ENCODE peak calls at places on chromosome 18, in four cellular contexts. K, V, Q and T are unnamed samples.
A peak's percentile ranks its signal among the peaks of the same experiment; 100 is the strongest.

GRCh38 chr18:45250479-45250878 is 364.8 kb upstream of the SLC14A2 start:
- DNase-seq in Q (no peak), K (no peak), V (no peak), T (no peak)

GRCh38 chr18:46337206-46337710 is 233.1 kb downstream of the HAUS1 start:
- DNase-seq in K (no peak), V (no peak), Q (no peak), T (no peak)

GRCh38 chr18:55038162-55038561 is 78.9 kb upstream of the CCDC68 start:
- DNase-seq in Q (no peak), K (no peak), V (no peak), T (no peak)

GRCh38 chr18:13598591-13598990 is 127.8 kb downstream of the FAM210A start:
- DNase-seq in V (no peak), Q (no peak), K (no peak), T (no peak)

GRCh38 chr18:73365018-73365417 is 497.2 kb upstream of the NETO1 start:
- DNase-seq in Q (no peak), K (no peak), V (no peak), T (no peak)

GRCh38 chr18:64100136-64100922 is 48.6 kb downstream of the LINC00305 start:
- DNase-seq in K (no peak), Q (no peak), V (no peak), T (no peak)

GRCh38 chr18:52499646-52500045 is 159.6 kb downstream of the DCC start:
- DNase-seq in K (no peak), V (no peak), Q (no peak), T (no peak)

GRCh38 chr18:70135604-70136003 is 69.9 kb downstream of the RTTN start:
- DNase-seq in K (no peak), V (no peak), Q (no peak), T (no peak)

GRCh38 chr18:32847719-32848118 is 74.9 kb upstream of the KLHL14 start:
- DNase-seq in Q (no peak), V (no peak), K (no peak), T (no peak)

GRCh38 chr18:58886864-58887612 is 22.4 kb downstream of the ZNF532 start:
- DNase-seq in Q (no peak), K (no peak), V (no peak), T (no peak)

GRCh38 chr18:5464241-5464640 is 79.6 kb downstream of the EPB41L3 start:
- DNase-seq in V (no peak), Q (no peak), K (no peak), T (no peak)

GRCh38 chr18:6595666-6596065 is 133.8 kb upstream of the ARHGAP28 start:
- DNase-seq in K (no peak), V (no peak), Q (no peak), T (no peak)

GRCh38 chr18:24802439-24802838 is 342.0 kb downstream of the HRH4 start:
- DNase-seq in V (no peak), Q (no peak), K (no peak), T (no peak)

GRCh38 chr18:73841661-73842060 is 306.0 kb downstream of the FBXO15 start:
- DNase-seq in V (no peak), K (no peak), Q (no peak), T (no peak)

GRCh38 chr18:50410894-50411293 is 36.0 kb downstream of the SKA1 start:
- DNase-seq in Q (no peak), V (no peak), K (no peak), T (no peak)

GRCh38 chr18:48018806-48019295 is 88.4 kb upstream of the SMAD2 start:
- DNase-seq in V (no peak), K (no peak), Q (no peak), T (no peak)

GRCh38 chr18:6881034-6881800 is 151.7 kb downstream of the ARHGAP28 start:
- DNase-seq in V (no peak), K (no peak), Q (no peak), T (no peak)

GRCh38 chr18:13641551-13642439 is 84.6 kb downstream of the FAM210A start:
- DNase-seq in V (peak; percentile 53), K (no peak), Q (peak; percentile 79), T (no peak)

GRCh38 chr18:61957801-61958516 is 65.2 kb upstream of the RNF152 start:
- DNase-seq in Q (no peak), V (no peak), K (no peak), T (no peak)

GRCh38 chr18:25126751-25127150 is 225.2 kb downstream of the ZNF521 start:
- DNase-seq in Q (no peak), K (no peak), V (no peak), T (no peak)

GRCh38 chr18:58325521-58325908 is 281.5 kb downstream of the NEDD4L start:
- DNase-seq in K (no peak), Q (no peak), V (no peak), T (no peak)

GRCh38 chr18:7824970-7825369 is 257.9 kb downstream of the PTPRM start:
- DNase-seq in Q (peak; percentile 59), K (no peak), V (peak; percentile 75), T (no peak)

GRCh38 chr18:63949068-63949737 is at the start of gene HMSD:
- DNase-seq in Q (peak; percentile 67), V (peak; percentile 37), K (peak; percentile 74), T (no peak)

GRCh38 chr18:74083071-74083954 is 64.3 kb downstream of the FBXO15 start:
- DNase-seq in K (no peak), Q (no peak), V (no peak), T (no peak)

GRCh38 chr18:45627204-45627526 is 11.9 kb downstream of the SLC14A2 start:
- DNase-seq in K (no peak), V (no peak), Q (no peak), T (no peak)

GRCh38 chr18:34926683-34927082 is 114.5 kb upstream of the MAPRE2 start:
- DNase-seq in Q (no peak), V (no peak), K (no peak), T (no peak)

GRCh38 chr18:34928068-34928753 is 113.0 kb upstream of the MAPRE2 start:
- DNase-seq in Q (no peak), V (no peak), K (no peak), T (no peak)

GRCh38 chr18:34928754-34929335 is 112.4 kb upstream of the MAPRE2 start:
- DNase-seq in K (no peak), V (no peak), Q (no peak), T (no peak)

GRCh38 chr18:34932363-34932762 is 108.8 kb upstream of the MAPRE2 start:
- DNase-seq in Q (no peak), K (no peak), V (no peak), T (no peak)

DNA sequence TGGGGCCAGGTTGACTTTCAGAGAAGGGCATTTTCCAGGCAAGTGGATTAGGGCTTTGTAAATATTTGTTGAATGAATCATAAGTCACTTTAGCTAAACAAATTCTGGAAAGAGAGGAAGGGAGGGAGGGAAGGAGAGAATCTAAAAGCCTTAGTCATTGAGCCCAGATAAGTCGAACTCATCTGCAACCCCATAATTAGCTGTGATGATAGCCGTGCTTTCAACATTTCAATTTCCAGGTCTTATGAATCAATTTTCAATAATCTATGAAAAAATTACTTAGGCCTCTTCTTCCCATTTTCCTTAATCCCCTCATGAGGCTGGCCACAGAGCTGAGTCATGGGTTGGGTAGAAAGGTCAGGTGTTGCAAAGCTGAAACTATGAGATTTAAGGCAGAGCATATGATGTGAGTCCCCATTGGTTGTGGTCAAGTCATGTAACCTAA is 111.9 kb upstream of the MAPRE2 start:
- DNase-seq in V (no peak), K (no peak), Q (no peak), T (no peak)
- H3K4me1 ChIP-seq in V (no peaks in the 10 kb centered on the region), K (no peaks in the 10 kb centered on the region), Q (no peaks in the 10 kb centered on the region), T (no peaks in the 10 kb centered on the region)

DNA sequence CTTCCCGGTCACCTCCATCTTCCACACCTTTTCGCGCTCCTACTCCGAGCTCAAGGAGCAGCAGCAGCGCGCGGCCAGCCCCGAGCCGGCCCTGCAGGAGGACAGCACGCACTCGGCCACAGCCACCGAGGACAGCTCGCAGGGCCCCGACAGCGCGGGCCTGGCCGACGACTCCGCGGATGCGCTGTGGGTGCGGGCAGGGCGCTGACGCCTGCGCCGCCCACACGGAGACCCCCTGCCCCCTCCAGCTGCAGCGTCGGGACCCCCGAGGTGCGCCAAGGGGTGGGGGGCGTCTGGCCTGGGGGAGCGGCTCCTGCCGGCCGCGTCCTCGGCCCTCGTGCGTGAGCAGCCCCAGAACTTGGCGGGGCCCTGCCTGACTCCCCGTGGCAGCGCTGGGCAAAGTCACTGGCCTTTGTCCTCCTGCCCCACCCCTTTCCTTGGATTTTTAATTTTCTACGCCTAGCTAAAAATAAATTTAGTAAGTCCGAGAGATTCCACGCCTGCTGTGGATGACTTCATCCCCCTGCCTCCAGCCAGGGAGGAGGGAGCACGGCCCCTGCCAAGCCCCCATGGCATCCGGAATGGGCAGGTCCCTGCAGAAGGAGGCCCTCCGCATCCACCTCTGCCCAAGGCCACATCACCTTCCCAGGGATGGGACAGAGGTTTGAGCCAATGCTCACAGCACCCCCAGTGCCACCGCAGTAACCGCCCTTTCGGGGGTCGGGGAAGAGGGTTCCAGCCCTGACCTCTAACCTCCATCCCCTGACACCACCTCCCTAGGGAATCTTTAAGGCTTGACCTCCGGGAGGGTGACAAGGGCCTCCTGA is 51.6 kb downstream of the SLC66A2 start:
- DNase-seq in K (peak; percentile 27), Q (peak; percentile 49), V (no peak), T (peak; percentile 43)
- H3K9me3 ChIP-seq in K (peaks cover 19% of the 10 kb centered on the region), Q (peaks cover 3% of the 10 kb centered on the region), V (peaks cover 22% of the 10 kb centered on the region), T (peaks cover 14% of the 10 kb centered on the region)

GRCh38 chr18:10485475-10485874 is 31.0 kb downstream of the APCDD1 start:
- DNase-seq in K (no peak), V (no peak), Q (no peak), T (no peak)

GRCh38 chr18:10482985-10483949 is 28.8 kb downstream of the APCDD1 start:
- DNase-seq in K (no peak), V (peak; percentile 55), Q (peak; percentile 71), T (no peak)

GRCh38 chr18:10481831-10482230 is 27.4 kb downstream of the APCDD1 start:
- DNase-seq in K (no peak), V (no peak), Q (no peak), T (no peak)

GRCh38 chr18:10477863-10478260 is 23.4 kb downstream of the APCDD1 start:
- DNase-seq in V (no peak), K (no peak), Q (no peak), T (no peak)

DNA sequence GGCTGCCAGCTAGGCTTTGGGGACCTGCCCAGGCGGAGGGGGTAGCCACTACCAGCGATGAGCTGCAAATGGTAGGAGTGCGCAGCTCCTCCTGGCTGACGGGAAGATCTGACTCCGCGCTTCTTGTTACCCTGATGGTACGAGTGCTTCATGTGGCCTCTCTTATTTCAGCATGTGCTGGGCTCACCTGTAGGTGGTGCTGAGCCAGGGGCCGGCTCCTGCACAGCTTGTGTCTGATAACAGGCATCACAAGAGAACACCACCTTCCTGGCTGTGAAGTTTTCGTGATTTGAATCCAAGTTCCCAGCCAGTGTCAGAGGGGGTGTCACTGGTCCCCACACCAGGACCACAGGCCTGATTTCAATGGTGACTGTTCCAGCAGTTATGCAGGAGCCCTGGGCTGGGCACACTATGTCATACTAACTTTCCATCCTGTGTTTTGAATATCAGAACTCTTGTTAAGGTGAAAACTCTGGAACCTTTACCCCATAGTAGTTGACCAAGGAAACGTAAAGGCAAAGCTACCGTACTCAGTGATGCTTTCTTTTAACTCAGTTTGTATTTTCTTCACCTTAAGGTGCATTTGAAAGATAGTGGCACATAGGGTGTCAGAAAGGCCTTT is 28.0 kb downstream of the APCDD1 start:
- DNase-seq in V (no peak), Q (no peak), K (no peak), T (no peak)
- H3K4me3 ChIP-seq in V (no peak overlapping the region), Q (no peak overlapping the region), K (no peak overlapping the region), T (no peak overlapping the region)

GRCh38 chr18:23460285-23461273 is 7.5 kb downstream of the RIOK3 start:
- DNase-seq in V (no peak), K (no peak), Q (no peak), T (no peak)

GRCh38 chr18:23458830-23459529 is 5.9 kb downstream of the RIOK3 start:
- DNase-seq in V (no peak), Q (no peak), K (no peak), T (no peak)

GRCh38 chr18:23453657-23454011 is 547 bp downstream of the RIOK3 start:
- DNase-seq in Q (no peak), V (no peak), K (no peak), T (no peak)

GRCh38 chr18:23459530-23459921 is 6.4 kb downstream of the RIOK3 start:
- DNase-seq in Q (no peak), K (no peak), V (no peak), T (no peak)

GRCh38 chr18:23456835-23457234 is 3.7 kb downstream of the RIOK3 start:
- DNase-seq in V (no peak), K (no peak), Q (no peak), T (no peak)
- H3K4me1 ChIP-seq in V (peaks cover 4% of the 10 kb centered on the region), K (peaks cover 8% of the 10 kb centered on the region), Q (peaks cover 14% of the 10 kb centered on the region), T (no peaks in the 10 kb centered on the region)